ENCODE peak calls at places on chromosomes 3 and 15, in six cellular contexts. M is body of pancreas, Y is ovary, R is endothelial cell of umbilical vein, H is transverse colon, K is esophagus squamous epithelium. G is an unnamed sample.

GRCh38 chr15:101100593-101101442 is 151.0 kb downstream of the CHSY1 start:
- DNase-seq in R (no peak), M (no peak), H (no peak), Y (no peak), K (no peak), G (no peak)

GRCh38 chr3:7385635-7386034 is 524.7 kb downstream of the GRM7 start:
- DNase-seq in R (no peak), M (no peak), H (no peak), K (no peak), Y (no peak), G (no peak)

GRCh38 chr3:64551697-64552096 is 136.1 kb downstream of the ADAMTS9 start:
- DNase-seq in Y (no peak), M (no peak), H (no peak), K (no peak), R (no peak), G (no peak)

GRCh38 chr15:63668601-63669000 is 71.4 kb downstream of the FBXL22 start:
- DNase-seq in K (no peak), Y (no peak), R (no peak), M (no peak), H (no peak), G (no peak)

GRCh38 chr3:114223146-114223545 is 14.2 kb downstream of the ZNF80 start:
- DNase-seq in R (peak), M (no peak), Y (no peak), K (no peak), H (no peak), G (no peak)

GRCh38 chr15:87527416-87527815 is 729.1 kb downstream of the NTRK3 start:
- DNase-seq in Y (no peak), K (no peak), M (peak), H (no peak), R (no peak), G (no peak)

GRCh38 chr3:182245059-182245458 is 533.3 kb downstream of the SOX2 start:
- DNase-seq in Y (no peak), K (no peak), R (no peak), H (no peak), M (no peak), G (no peak)

GRCh38 chr3:14804835-14805780 is 13.7 kb upstream of the FGD5 start:
- DNase-seq in H (no peak), K (no peak), M (no peak), R (peak), Y (no peak), G (no peak)

GRCh38 chr3:171833775-171834460 is 9.2 kb upstream of the TMEM212 start:
- DNase-seq in H (no peak), R (peak), M (no peak), K (no peak), Y (no peak), G (no peak)

GRCh38 chr15:99582508-99582960 is 16.8 kb downstream of the MEF2A start:
- DNase-seq in Y (no peak), M (no peak), R (no peak), H (no peak), K (no peak), G (no peak)

GRCh38 chr15:22968356-22968755 is 11.8 kb downstream of the CYFIP1 start:
- DNase-seq in R (peak), M (no peak), H (no peak), K (no peak), Y (no peak), G (peak)

GRCh38 chr3:141410408-141410807 is 42.1 kb downstream of the ZBTB38 start:
- DNase-seq in Y (peak), K (no peak), R (no peak), H (peak), M (peak), G (peak)

GRCh38 chr15:65085990-65086679 is 9.6 kb downstream of the KBTBD13 start:
- DNase-seq in R (peak), H (peak), K (no peak), Y (no peak), M (no peak), G (no peak)

GRCh38 chr3:27615555-27615954 is 106.6 kb downstream of the EOMES start:
- DNase-seq in Y (no peak), M (no peak), R (no peak), K (no peak), H (no peak), G (no peak)

GRCh38 chr15:85318048-85318731 is 62.2 kb upstream of the AKAP13 start:
- DNase-seq in M (peak), Y (no peak), R (peak), K (no peak), H (peak), G (no peak)

GRCh38 chr15:53716909-53717878 is 42.3 kb downstream of the WDR72 start:
- DNase-seq in R (peak), Y (no peak), M (no peak), K (no peak), H (no peak), G (no peak)

GRCh38 chr15:74311734-74312444 is 55.6 kb downstream of the CYP11A1 start:
- DNase-seq in M (no peak), H (no peak), K (no peak), Y (no peak), R (peak), G (no peak)

GRCh38 chr15:91919014-91919534 is 65.6 kb downstream of the SLCO3A1 start:
- DNase-seq in H (no peak), K (no peak), R (no peak), M (no peak), Y (no peak), G (no peak)

GRCh38 chr3:79881431-79881830 is 113.6 kb upstream of the ROBO1 start:
- DNase-seq in Y (no peak), M (no peak), R (no peak), K (no peak), H (no peak), G (no peak)

GRCh38 chr3:57972421-57973111 is 35.7 kb upstream of the FLNB start:
- DNase-seq in M (no peak), Y (no peak), H (peak), K (no peak), R (no peak), G (no peak)

GRCh38 chr15:96321422-96322391 is 8.8 kb upstream of the NR2F2 start:
- DNase-seq in K (no peak), M (no peak), R (peak), H (no peak), Y (peak), G (peak)

GRCh38 chr3:108407858-108408257 is 102.5 kb downstream of the MYH15 start:
- DNase-seq in Y (no peak), R (no peak), H (no peak), K (no peak), M (no peak), G (no peak)

GRCh38 chr3:136659253-136659652 is 92.9 kb downstream of the STAG1 start:
- DNase-seq in H (no peak), Y (no peak), M (peak), K (no peak), R (peak), G (peak)

GRCh38 chr15:35818846-35819245 is 272.9 kb upstream of the DPH6 start:
- DNase-seq in K (no peak), H (no peak), R (no peak), Y (no peak), M (no peak), G (no peak)

GRCh38 chr15:35810007-35810406 is 264.0 kb upstream of the DPH6 start:
- DNase-seq in Y (no peak), K (no peak), H (no peak), M (no peak), R (no peak), G (no peak)

DNA sequence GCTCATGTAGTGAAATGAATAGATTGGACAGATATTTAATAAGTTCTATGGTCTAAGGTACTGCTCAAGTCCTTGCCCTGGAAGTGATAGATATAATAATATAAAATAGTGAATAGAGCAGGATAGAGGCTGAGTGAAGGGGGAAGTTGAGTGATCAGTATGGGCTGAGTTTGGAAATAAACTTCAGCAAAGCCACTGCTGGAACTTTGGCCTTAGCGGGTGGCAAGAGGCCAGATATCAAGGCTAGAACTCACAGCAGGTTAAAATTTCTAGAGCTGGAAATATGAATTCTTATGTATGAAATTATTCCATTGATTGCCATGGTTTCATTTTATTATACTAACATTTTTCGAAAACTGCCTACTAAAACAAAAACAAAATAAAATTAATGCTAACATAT is 267.6 kb upstream of the DPH6 start:
- DNase-seq in H (no peak), R (no peak), M (no peak), K (no peak), Y (no peak), G (no peak)
- TF ChIP-seq POLR2A in H (no peak), R (no peak), M (no peak), K (no peak), Y (no peak), G (no peak)

GRCh38 chr3:120285508-120285841 is 453 bp upstream of the GPR156 start:
- DNase-seq in H (no peak), K (no peak), R (no peak), Y (no peak), M (no peak), G (no peak)
- H3K4me3 ChIP-seq in H (peak), K (peak), R (no peak), Y (peak), M (no peak), G (no peak)

GRCh38 chr3:25047058-25047457 is 381.0 kb upstream of the RARB start:
- DNase-seq in M (no peak), Y (no peak), R (peak), K (no peak), H (no peak), G (peak)

GRCh38 chr3:25043757-25044156 is 384.3 kb upstream of the RARB start:
- DNase-seq in Y (no peak), M (no peak), H (no peak), K (no peak), R (no peak), G (no peak)

GRCh38 chr3:25043181-25043580 is 384.9 kb upstream of the RARB start:
- DNase-seq in Y (no peak), H (no peak), R (no peak), K (no peak), M (no peak), G (no peak)

GRCh38 chr3:25044762-25045161 is 383.3 kb upstream of the RARB start:
- DNase-seq in R (no peak), Y (no peak), H (no peak), M (no peak), K (no peak), G (no peak)

DNA sequence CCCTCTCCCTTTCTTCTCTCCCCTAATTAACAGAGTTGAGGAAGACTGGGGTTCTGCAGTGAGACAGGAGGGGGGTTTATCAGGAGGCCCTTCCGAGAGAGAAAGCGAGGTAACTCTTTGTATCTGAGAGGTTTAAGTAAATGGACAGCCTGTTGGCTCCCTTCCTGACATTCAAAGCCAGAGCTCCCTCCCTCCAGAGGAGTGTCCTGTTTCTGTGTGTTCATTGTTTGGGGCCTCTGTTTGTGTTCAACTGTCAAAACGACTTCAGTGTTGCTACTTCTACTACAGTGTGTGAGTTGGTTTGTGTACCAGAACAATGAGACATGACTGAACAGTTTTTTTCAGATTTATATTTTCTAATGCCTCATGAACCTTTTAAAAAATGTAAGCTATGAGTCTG is 382.8 kb upstream of the RARB start:
- DNase-seq in H (peak), K (no peak), M (no peak), R (peak), Y (no peak), G (no peak)
- H3K27ac ChIP-seq in H (no peak), K (no peak), M (no peak), R (no peak), Y (no peak), G (no peak)

DNA sequence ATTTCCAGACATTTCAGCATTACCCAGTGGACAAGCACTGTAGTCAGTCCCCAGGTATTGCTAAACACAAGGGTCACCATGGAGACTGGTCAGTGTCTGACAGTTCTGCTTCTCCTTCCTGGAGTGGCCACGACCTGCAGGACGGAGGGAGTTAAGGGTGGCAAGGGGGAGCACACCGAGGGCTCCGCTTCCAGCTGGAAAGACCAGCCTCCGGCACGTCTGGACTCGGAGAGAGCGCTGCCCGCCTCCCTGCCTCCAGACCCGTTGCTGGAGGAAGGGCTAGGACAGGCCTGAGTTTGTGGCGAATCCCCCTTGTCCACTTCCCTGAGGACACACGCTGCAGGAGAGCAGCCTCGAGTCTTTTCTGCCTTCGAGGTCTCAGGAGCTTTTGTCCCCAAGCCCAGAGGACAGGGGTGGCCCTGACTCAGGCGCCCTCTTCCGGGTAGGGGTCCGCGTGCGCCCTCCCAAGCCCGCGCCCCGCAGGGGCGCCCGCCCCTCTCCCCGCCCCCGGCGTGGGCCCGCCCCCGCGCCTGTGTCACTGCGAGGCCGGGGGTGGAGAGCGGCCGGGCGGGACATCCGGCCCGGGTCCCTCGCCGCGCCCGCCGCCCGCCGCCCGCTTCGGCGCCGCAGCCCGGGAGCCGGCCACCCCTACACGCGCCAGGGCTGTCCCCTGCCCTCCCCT is at the start of gene CHST14:
- DNase-seq in M (peak), K (no peak), Y (peak), H (peak), R (peak), G (peak)
- TF ChIP-seq POLR2A in M (peak), K (no peak), Y (no peak), H (peak), R (peak), G (no peak)

GRCh38 chr3:60010778-60011177 is 961.0 kb upstream of the CFAP20DC start:
- DNase-seq in R (no peak), K (no peak), Y (no peak), M (no peak), H (no peak), G (no peak)

GRCh38 chr3:60013241-60013640 is 963.4 kb upstream of the CFAP20DC start:
- DNase-seq in Y (no peak), R (no peak), K (no peak), H (no peak), M (no peak), G (no peak)

GRCh38 chr3:60009931-60010478 is 960.2 kb upstream of the CFAP20DC start:
- DNase-seq in M (no peak), R (no peak), K (no peak), Y (no peak), H (no peak), G (no peak)
- H3K4me3 ChIP-seq in M (no peak), R (no peak), K (no peak), Y (no peak), H (no peak), G (no peak)